ENCODE peak calls at places on chromosomes 3 and 15, in nine cellular contexts. H is GM03348, K is A172, X is Peyer's patch, D is memory B cell, E is MV-4-11, Q is progenitor cell of endocrine pancreas, U is left ventricle myocardium inferior, C is ureter. R is an unnamed sample.
A peak's percentile ranks its signal among the peaks of the same experiment; 100 is the strongest.

GRCh38 chr3:157123621-157124020 is 36.3 kb downstream of the CCNL1 start:
- DNase-seq in H (no peak), K (no peak), X (no peak), D (no peak), E (no peak), Q (no peak), U (no peak), C (no peak), R (no peak)

GRCh38 chr3:99776516-99777209 is 41.0 kb upstream of the CMSS1 start:
- DNase-seq in H (no peak), K (peak; percentile 76), X (no peak), D (no peak), E (no peak), Q (no peak), U (no peak), C (no peak), R (no peak)

GRCh38 chr3:150170843-150171513 is 200.3 kb upstream of the PFN2 start:
- DNase-seq in H (no peak), K (no peak), X (no peak), D (no peak), E (no peak), Q (no peak), U (peak; percentile 19), C (no peak), R (no peak)

GRCh38 chr3:38455639-38456430 is 2.1 kb downstream of the ACVR2B start:
- DNase-seq in H (no peak), K (no peak), X (no peak), D (no peak), E (peak; percentile 42), Q (no peak), U (no peak), C (no peak), R (no peak)

GRCh38 chr3:104604326-104605010 is 762.2 kb upstream of the ALCAM start:
- DNase-seq in H (peak; percentile 48), K (peak; percentile 11), X (no peak), D (no peak), E (peak; percentile 9), Q (no peak), U (no peak), C (no peak), R (no peak)

GRCh38 chr15:96462768-96463167 is 132.3 kb downstream of the NR2F2 start:
- DNase-seq in H (peak; percentile 29), K (no peak), X (no peak), D (no peak), E (no peak), Q (no peak), U (no peak), C (no peak), R (no peak)

GRCh38 chr3:30693470-30694120 is 87.2 kb downstream of the TGFBR2 start:
- DNase-seq in H (peak; percentile 78), K (peak; percentile 70), X (peak; percentile 42), D (peak; percentile 28), E (peak; percentile 68), Q (peak; percentile 15), U (no peak), C (no peak), R (peak; percentile 34)

GRCh38 chr15:34241376-34242350 is 16.8 kb downstream of the EMC4 start:
- DNase-seq in H (peak; percentile 58), K (peak; percentile 46), X (no peak), D (no peak), E (peak; percentile 32), Q (no peak), U (no peak), C (no peak), R (no peak)

GRCh38 chr3:11718582-11719405 is 75.1 kb upstream of the VGLL4 start:
- DNase-seq in H (peak; percentile 66), K (peak; percentile 45), X (peak; percentile 49), D (peak; percentile 23), E (peak; percentile 4), Q (peak; percentile 11), U (peak; percentile 44), C (peak; percentile 72), R (peak; percentile 9)

GRCh38 chr3:119352863-119353527 is 58.8 kb downstream of the ARHGAP31 start:
- DNase-seq in H (peak; percentile 65), K (no peak), X (no peak), D (no peak), E (peak; percentile 73), Q (no peak), U (no peak), C (no peak), R (no peak)

GRCh38 chr3:187368765-187369450 is 723 bp downstream of the RTP4 start:
- DNase-seq in H (peak; percentile 36), K (no peak), X (no peak), D (no peak), E (peak; percentile 61), Q (no peak), U (no peak), C (no peak), R (no peak)

GRCh38 chr3:43692971-43693370 is 2.2 kb downstream of the ABHD5 start:
- DNase-seq in H (no peak), K (no peak), X (no peak), D (no peak), E (no peak), Q (no peak), U (no peak), C (no peak), R (no peak)

GRCh38 chr3:39804951-39805350 is 4.5 kb upstream of the MYRIP start:
- DNase-seq in H (no peak), K (no peak), X (no peak), D (no peak), E (no peak), Q (no peak), U (no peak), C (no peak), R (no peak)

GRCh38 chr3:43185656-43186375 is 79.9 kb upstream of the POMGNT2 start:
- DNase-seq in H (no peak), K (peak; percentile 50), X (no peak), D (no peak), E (no peak), Q (no peak), U (no peak), C (no peak), R (no peak)

GRCh38 chr3:40237892-40238571 is 71.5 kb upstream of the EIF1B start:
- DNase-seq in H (peak; percentile 50), K (peak; percentile 6), X (no peak), D (no peak), E (no peak), Q (no peak), U (no peak), C (no peak), R (no peak)

GRCh38 chr3:44511238-44511567 is 33.7 kb upstream of the ZNF445 start:
- DNase-seq in H (peak; percentile 11), K (no peak), X (no peak), D (no peak), E (no peak), Q (no peak), U (no peak), C (no peak), R (no peak)

R was measured in central memory CD8-positive, alpha-beta T cell.